ENCODE peak calls at places on chromosomes 2 and 18, in ten cellular contexts. E is renal cortical epithelial cell; K is activated CD4-positive, alpha-beta T cell treated with anti-CD3 and anti-CD28 coated beads, Interleukin-2, amount 10 ng/mL, durations not matched to agents 7 days and 5 days; J is uterus; O is CD4-positive, alpha-beta T cell; F is heart left ventricle; H is fibroblast of mammary gland; M is cardiac muscle cell; Q is stimulated activated effector memory CD8-positive, alpha-beta T cell treated with anti-CD3 and anti-CD28 coated beads, Interleukin-12 subunit alpha, Interleukin-12 subunit beta, amount 100 ng/mL, for 72 hours; Z is AG04449. B is an unnamed sample.

GRCh38 chr2:165203689-165204559 is at the start of gene SCN3A:
- DNase-seq in E (peak), K (no peak), J (no peak), O (no peak), F (peak), H (peak), M (peak), Q (no peak), Z (no peak), B (no peak)

GRCh38 chr2:132496566-132496965 is 80.0 kb downstream of the GPR39 start:
- DNase-seq in E (no peak), K (no peak), J (no peak), O (no peak), F (no peak), H (no peak), M (no peak), Q (no peak), Z (no peak), B (no peak)

GRCh38 chr18:47261902-47262301 is 10.4 kb upstream of the SKOR2 start:
- DNase-seq in E (no peak), K (no peak), J (no peak), O (no peak), F (no peak), H (no peak), M (no peak), Q (no peak), Z (no peak), B (no peak)

GRCh38 chr2:56244911-56245530 is 61.2 kb downstream of the CCDC85A start:
- DNase-seq in E (peak), K (no peak), J (no peak), O (no peak), F (no peak), H (peak), M (no peak), Q (no peak), Z (peak), B (no peak)

GRCh38 chr2:233470007-233470687 is 96.4 kb downstream of the USP40 start:
- DNase-seq in E (no peak), K (no peak), J (peak), O (no peak), F (peak), H (no peak), M (peak), Q (no peak), Z (no peak), B (no peak)

GRCh38 chr2:221517362-221518121 is 54.6 kb downstream of the EPHA4 start:
- DNase-seq in E (peak), K (peak), J (no peak), O (peak), F (peak), H (peak), M (peak), Q (peak), Z (peak), B (peak)

GRCh38 chr2:118834440-118834810 is 13.0 kb downstream of the EN1 start:
- DNase-seq in E (no peak), K (no peak), J (no peak), O (no peak), F (no peak), H (no peak), M (no peak), Q (no peak), Z (no peak), B (no peak)

GRCh38 chr2:46326231-46326980 is 29.2 kb downstream of the EPAS1 start:
- DNase-seq in E (peak), K (no peak), J (peak), O (no peak), F (no peak), H (peak), M (peak), Q (no peak), Z (no peak), B (no peak)

GRCh38 chr2:174059875-174060226 is 94.7 kb upstream of the SP3 start:
- DNase-seq in E (no peak), K (no peak), J (no peak), O (no peak), F (no peak), H (peak), M (no peak), Q (no peak), Z (peak), B (no peak)

GRCh38 chr2:69750246-69750645 is 8.3 kb downstream of the ANXA4 start:
- DNase-seq in E (no peak), K (no peak), J (no peak), O (no peak), F (no peak), H (no peak), M (no peak), Q (no peak), Z (no peak), B (no peak)

GRCh38 chr2:224169847-224170246 is 130.8 kb upstream of the SERPINE2 start:
- DNase-seq in E (no peak), K (no peak), J (no peak), O (no peak), F (no peak), H (no peak), M (no peak), Q (no peak), Z (no peak), B (no peak)

GRCh38 chr18:2414235-2414634 is 157.1 kb downstream of the METTL4 start:
- DNase-seq in E (no peak), K (no peak), J (no peak), O (no peak), F (no peak), H (no peak), M (no peak), Q (no peak), Z (no peak), B (no peak)